ENCODE peak calls at places on chromosomes 3 and 15, in four cellular contexts. U is progenitor cell of endocrine pancreas, T is AG04450, L is WERI-Rb-1. X is an unnamed sample.

GRCh38 chr3:114466251-114466650 is 172.4 kb downstream of the TIGIT start:
- DNase-seq in U (no peak), T (no peak), L (no peak), X (no peak)

GRCh38 chr3:103077910-103078309 is 643.1 kb downstream of the ZPLD1 start:
- DNase-seq in U (no peak), T (no peak), L (no peak), X (no peak)

GRCh38 chr3:55662683-55663082 is 175.6 kb upstream of the WNT5A start:
- DNase-seq in U (no peak), T (no peak), L (no peak), X (no peak)

GRCh38 chr3:32143849-32144757 is 37.7 kb downstream of the GPD1L start:
- DNase-seq in U (peak; percentile 33), T (peak; percentile 91), L (peak; percentile 59), X (peak; percentile 73)

GRCh38 chr3:14289590-14290453 is 111.2 kb downstream of the LSM3 start:
- DNase-seq in U (no peak), T (peak; percentile 91), L (no peak), X (no peak)

GRCh38 chr3:6723205-6723604 is 137.7 kb upstream of the GRM7 start:
- DNase-seq in U (no peak), T (no peak), L (no peak), X (no peak)

GRCh38 chr15:82917252-82917651 is 35.3 kb downstream of the HOMER2 start:
- DNase-seq in U (no peak), T (no peak), L (no peak), X (no peak)

GRCh38 chr15:40085225-40085624 is 23.5 kb downstream of the BMF start:
- DNase-seq in U (no peak), T (no peak), L (no peak), X (no peak)

GRCh38 chr3:173688216-173688842 is 290.8 kb downstream of the NLGN1 start:
- DNase-seq in U (no peak), T (no peak), L (no peak), X (no peak)

GRCh38 chr3:190575441-190576190 is 61.7 kb downstream of the IL1RAP start:
- DNase-seq in U (no peak), T (no peak), L (no peak), X (no peak)

GRCh38 chr3:187012609-187013051 is 82.3 kb downstream of the ST6GAL1 start:
- DNase-seq in U (no peak), T (no peak), L (no peak), X (no peak)

GRCh38 chr3:32456429-32457130 is 46.1 kb downstream of the CMTM6 start:
- DNase-seq in U (no peak), T (no peak), L (no peak), X (no peak)

GRCh38 chr15:34336947-34337556 is 529 bp downstream of the SLC12A6 start:
- DNase-seq in U (no peak), T (no peak), L (peak; percentile 18), X (no peak)

GRCh38 chr3:69012836-69013255 is 638 bp downstream of the EOGT start:
- DNase-seq in U (peak; percentile 39), T (no peak), L (peak; percentile 52), X (no peak)

GRCh38 chr3:141840737-141841544 is 35.5 kb upstream of the ATP1B3 start:
- DNase-seq in U (no peak), T (no peak), L (no peak), X (no peak)

GRCh38 chr3:61438253-61439115 is 122.9 kb upstream of the PTPRG start:
- DNase-seq in U (no peak), T (no peak), L (no peak), X (no peak)

GRCh38 chr3:23676093-23676492 is 129.7 kb upstream of the UBE2E1 start:
- DNase-seq in U (no peak), T (no peak), L (no peak), X (no peak)
- TF ChIP-seq CTCF in U (no peak), T (peak; percentile 17), L (no peak), X (no peak)

GRCh38 chr3:136860541-136860940 is 1.5 kb upstream of the NCK1 start:
- DNase-seq in U (no peak), T (no peak), L (no peak), X (no peak)

GRCh38 chr3:136862953-136863352 is 945 bp downstream of the NCK1 start:
- DNase-seq in U (no peak), T (no peak), L (no peak), X (no peak)

GRCh38 chr3:136861890-136862610 is at the start of gene NCK1:
- DNase-seq in U (peak; percentile 95), T (peak; percentile 94), L (peak; percentile 98), X (peak; percentile 95)

GRCh38 chr3:136858381-136858780 is 3.6 kb upstream of the NCK1 start:
- DNase-seq in U (no peak), T (no peak), L (no peak), X (no peak)

GRCh38 chr3:136862611-136862951 is 573 bp downstream of the NCK1 start:
- DNase-seq in U (no peak), T (peak; percentile 16), L (peak; percentile 60), X (no peak)
- TF ChIP-seq CTCF in U (peak; percentile 7), T (no peak), L (no peak), X (no peak)

DNA sequence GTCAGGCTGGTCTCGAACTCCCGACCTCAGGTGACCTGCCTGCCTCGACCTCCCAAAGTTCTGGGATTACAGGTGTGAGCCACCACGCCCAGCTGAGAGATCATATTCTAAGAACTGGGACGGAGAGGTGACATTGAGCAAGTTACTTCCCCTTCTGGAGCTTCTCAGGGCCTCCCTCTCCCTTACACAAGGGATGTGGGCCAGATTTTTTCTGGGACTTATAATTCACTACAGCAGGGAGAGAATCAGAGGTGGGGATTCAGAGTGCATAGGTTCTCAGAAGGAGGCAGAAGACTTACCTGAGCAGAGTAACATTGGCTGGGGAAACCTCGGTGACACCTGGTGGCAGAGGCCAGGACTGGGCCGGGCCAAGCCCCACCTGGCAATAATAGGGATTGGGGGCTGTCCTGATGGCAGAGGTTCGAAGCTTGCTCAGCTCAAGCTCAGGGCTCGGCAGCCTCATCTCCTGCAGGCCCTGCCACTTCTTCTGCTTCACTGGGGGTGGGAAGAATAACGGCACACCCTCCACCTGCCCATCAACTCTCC is 6.8 kb downstream of the LTK start:
- DNase-seq in U (no peak), T (no peak), L (peak; percentile 34), X (no peak)
- TF ChIP-seq CTCF in U (no peak), T (no peak), L (peak; percentile 53), X (no peak)

DNA sequence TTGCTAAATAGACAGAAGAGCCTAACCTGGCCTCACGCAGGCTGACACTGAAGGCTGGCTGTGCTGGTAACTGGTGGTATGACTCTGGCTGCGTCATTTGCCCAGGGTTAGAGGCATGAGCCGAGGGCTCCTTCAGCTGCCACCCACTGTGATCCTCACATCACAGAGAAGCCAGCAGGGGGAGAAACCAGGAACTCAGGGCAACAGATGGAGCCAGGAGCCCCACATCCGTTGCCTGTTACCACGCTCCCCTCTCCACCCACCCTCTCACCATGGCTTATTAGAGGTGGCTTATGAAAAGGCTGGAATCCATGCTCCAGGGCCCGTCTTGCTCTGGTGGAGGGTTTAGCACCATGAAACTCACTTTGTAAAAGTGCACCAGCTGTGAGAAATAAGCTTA is 60.7 kb downstream of the ASB7 start:
- DNase-seq in U (no peak), T (no peak), L (peak; percentile 93), X (no peak)
- TF ChIP-seq CTCF in U (peak; percentile 22), T (peak; percentile 23), L (peak; percentile 61), X (peak; percentile 22)

GRCh38 chr15:52263563-52263962 is 32.0 kb downstream of the MYO5C start:
- DNase-seq in U (no peak), T (no peak), L (no peak), X (no peak)

GRCh38 chr15:52262364-52262763 is 33.2 kb downstream of the MYO5C start:
- DNase-seq in U (no peak), T (no peak), L (no peak), X (no peak)

GRCh38 chr15:52259503-52259902 is 36.1 kb downstream of the MYO5C start:
- DNase-seq in U (no peak), T (no peak), L (no peak), X (no peak)

GRCh38 chr15:52261026-52261425 is 34.6 kb downstream of the MYO5C start:
- DNase-seq in U (no peak), T (no peak), L (no peak), X (no peak)

GRCh38 chr15:52261498-52262242 is 33.9 kb downstream of the MYO5C start:
- DNase-seq in U (peak; percentile 34), T (peak; percentile 46), L (no peak), X (peak; percentile 35)
- TF ChIP-seq CTCF in U (no peak), T (peak; percentile 26), L (no peak), X (no peak)

DNA sequence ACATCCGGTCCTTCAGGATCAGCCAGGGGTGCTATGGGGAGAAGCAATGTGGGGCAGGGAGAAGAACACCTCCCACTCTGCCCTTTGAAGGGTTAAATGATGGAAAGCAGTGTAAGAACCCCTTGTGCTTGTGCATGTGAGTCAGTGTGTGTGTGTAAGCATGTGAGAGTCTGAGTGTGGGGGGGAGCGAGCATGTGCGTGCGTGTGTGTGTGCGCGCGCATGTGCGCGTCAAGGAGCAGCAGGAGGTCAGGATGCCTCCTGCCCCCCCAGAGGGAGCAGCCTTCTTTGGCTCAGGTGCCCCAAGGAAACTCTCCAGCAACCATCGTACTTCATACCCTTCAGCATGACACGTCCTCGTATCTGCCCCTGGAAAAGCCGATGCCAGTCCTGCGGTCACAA is 30.3 kb downstream of the GALNT15 start:
- DNase-seq in U (no peak), T (no peak), L (no peak), X (no peak)
- TF ChIP-seq CTCF in U (no peak), T (no peak), L (no peak), X (no peak)

GRCh38 chr3:133444071-133444774 is 44.4 kb downstream of the BFSP2 start:
- DNase-seq in U (no peak), T (no peak), L (no peak), X (no peak)
- TF ChIP-seq CTCF in U (no peak), T (no peak), L (no peak), X (no peak)

GRCh38 chr15:70910958-70911357 is 18.3 kb downstream of the LRRC49 start:
- DNase-seq in U (no peak), T (no peak), L (no peak), X (no peak)

GRCh38 chr15:70906842-70907241 is 14.2 kb downstream of the LRRC49 start:
- DNase-seq in U (no peak), T (no peak), L (no peak), X (no peak)

GRCh38 chr15:70902105-70902504 is 9.5 kb downstream of the LRRC49 start:
- DNase-seq in U (no peak), T (peak; percentile 65), L (no peak), X (peak; percentile 56)

GRCh38 chr15:70912187-70912586 is 19.6 kb downstream of the LRRC49 start:
- DNase-seq in U (no peak), T (no peak), L (no peak), X (no peak)

GRCh38 chr15:70907784-70908471 is 15.3 kb downstream of the LRRC49 start:
- DNase-seq in U (no peak), T (no peak), L (no peak), X (no peak)
- TF ChIP-seq CTCF in U (peak; percentile 40), T (peak; percentile 29), L (peak; percentile 19), X (no peak)

GRCh38 chr15:52368402-52368801 is 72.8 kb upstream of the MYO5C start:
- DNase-seq in U (no peak), T (no peak), L (no peak), X (no peak)
- TF ChIP-seq CTCF in U (no peak), T (no peak), L (no peak), X (no peak)

X was measured in AG09319.